ENCODE peak calls at places on chromosome 1, in eight cellular contexts. D is esophagus squamous epithelium, E is lung, A is HCT116, T is left lung, G is neuronal stem cell, V is substantia nigra, W is iPS DF 6.9. P is an unnamed sample.

GRCh38 chr1:220942278-220942677 is 63.0 kb downstream of the HLX start:
- DNase-seq in D (no peak), E (no peak), A (no peak), T (no peak), G (no peak), V (no peak), W (no peak), P (no peak)

GRCh38 chr1:167052389-167052788 is 37.8 kb downstream of the GPA33 start:
- DNase-seq in D (no peak), E (no peak), A (peak), T (no peak), G (no peak), V (no peak), W (no peak), P (no peak)

GRCh38 chr1:47917696-47918095 is 79.5 kb downstream of the TRABD2B start:
- DNase-seq in D (no peak), E (no peak), A (no peak), T (no peak), G (no peak), V (no peak), W (no peak), P (no peak)

GRCh38 chr1:233721003-233721595 is 107.2 kb downstream of the KCNK1 start:
- DNase-seq in D (no peak), E (no peak), A (no peak), T (no peak), G (no peak), V (no peak), W (no peak), P (no peak)

GRCh38 chr1:902023-902422 is 21.7 kb upstream of the SAMD11 start:
- DNase-seq in D (no peak), E (no peak), A (no peak), T (no peak), G (no peak), V (no peak), W (no peak), P (no peak)

GRCh38 chr1:67339623-67340343 is 32.1 kb downstream of the IL12RB2 start:
- DNase-seq in D (no peak), E (no peak), A (no peak), T (no peak), G (no peak), V (no peak), W (no peak), P (no peak)

GRCh38 chr1:208045410-208046252 is 134.7 kb upstream of the CD34 start:
- DNase-seq in D (no peak), E (no peak), A (peak), T (no peak), G (no peak), V (no peak), W (no peak), P (no peak)

GRCh38 chr1:230797376-230798186 is 50.4 kb downstream of the CAPN9 start:
- DNase-seq in D (no peak), E (peak), A (peak), T (no peak), G (peak), V (peak), W (no peak), P (peak)

GRCh38 chr1:198416276-198416675 is 124.2 kb downstream of the ATP6V1G3 start:
- DNase-seq in D (no peak), E (no peak), A (no peak), T (no peak), G (no peak), V (no peak), W (no peak), P (no peak)

GRCh38 chr1:51329443-51330325 is 678 bp downstream of the TTC39A start:
- DNase-seq in D (no peak), E (peak), A (no peak), T (peak), G (no peak), V (no peak), W (no peak), P (no peak)

GRCh38 chr1:228793032-228793431 is 57.8 kb downstream of the RHOU start:
- DNase-seq in D (no peak), E (no peak), A (no peak), T (no peak), G (no peak), V (no peak), W (no peak), P (no peak)

GRCh38 chr1:112143871-112144441 is 154.5 kb upstream of the KCND3 start:
- DNase-seq in D (no peak), E (no peak), A (no peak), T (no peak), G (no peak), V (no peak), W (no peak), P (no peak)

GRCh38 chr1:23167353-23168078 is 1.1 kb downstream of the LUZP1 start:
- DNase-seq in D (no peak), E (peak), A (no peak), T (peak), G (peak), V (peak), W (no peak), P (peak)

GRCh38 chr1:46489169-46489637 is 433 bp upstream of the DMBX1 start:
- DNase-seq in D (no peak), E (no peak), A (no peak), T (no peak), G (no peak), V (no peak), W (no peak), P (no peak)

GRCh38 chr1:1462318-1462966 is 9.1 kb upstream of the ATAD3B start:
- DNase-seq in D (no peak), E (peak), A (no peak), T (peak), G (no peak), V (no peak), W (no peak), P (no peak)

GRCh38 chr1:230281531-230281930 is 144.6 kb downstream of the PGBD5 start:
- DNase-seq in D (no peak), E (no peak), A (no peak), T (peak), G (no peak), V (no peak), W (no peak), P (no peak)

GRCh38 chr1:147740391-147740790 is 20.0 kb downstream of the GJA5 start:
- DNase-seq in D (no peak), E (no peak), A (no peak), T (no peak), G (no peak), V (no peak), W (no peak), P (no peak)

GRCh38 chr1:195345149-195345548 is 1263.1 kb downstream of the KCNT2 start:
- DNase-seq in D (no peak), E (no peak), A (peak), T (peak), G (peak), V (no peak), W (peak), P (no peak)

GRCh38 chr1:111097356-111098099 is 42.4 kb downstream of the DRAM2 start:
- DNase-seq in D (no peak), E (no peak), A (no peak), T (no peak), G (no peak), V (no peak), W (no peak), P (no peak)

GRCh38 chr1:17259233-17259873 is 10.5 kb downstream of the PADI3 start:
- DNase-seq in D (no peak), E (no peak), A (no peak), T (no peak), G (no peak), V (no peak), W (no peak), P (peak)

GRCh38 chr1:102120910-102121309 is 124.2 kb upstream of the OLFM3 start:
- DNase-seq in D (no peak), E (no peak), A (no peak), T (no peak), G (no peak), V (no peak), W (no peak), P (no peak)

GRCh38 chr1:248810000-248810726 is 15.6 kb downstream of the SH3BP5L start:
- DNase-seq in D (no peak), E (no peak), A (no peak), T (no peak), G (no peak), V (no peak), W (no peak), P (peak)

GRCh38 chr1:178052650-178053461 is 41.0 kb upstream of the RASAL2 start:
- DNase-seq in D (no peak), E (no peak), A (no peak), T (no peak), G (no peak), V (no peak), W (no peak), P (no peak)

GRCh38 chr1:2817784-2818564 is 16.5 kb upstream of the TTC34 start:
- DNase-seq in D (no peak), E (no peak), A (no peak), T (no peak), G (no peak), V (no peak), W (no peak), P (no peak)

GRCh38 chr1:42639116-42639515 is 19.1 kb upstream of the PPIH start:
- DNase-seq in D (no peak), E (no peak), A (no peak), T (no peak), G (no peak), V (no peak), W (no peak), P (no peak)

GRCh38 chr1:44827197-44828002 is 15.7 kb downstream of the PTCH2 start:
- DNase-seq in D (no peak), E (no peak), A (no peak), T (peak), G (no peak), V (no peak), W (no peak), P (no peak)

GRCh38 chr1:24555591-24556413 is at the start of gene NCMAP:
- DNase-seq in D (no peak), E (peak), A (peak), T (peak), G (no peak), V (no peak), W (no peak), P (no peak)

GRCh38 chr1:73162576-73162975 is 880.2 kb upstream of the NEGR1 start:
- DNase-seq in D (no peak), E (no peak), A (no peak), T (no peak), G (no peak), V (no peak), W (no peak), P (no peak)

GRCh38 chr1:30197616-30197934 is 525.8 kb downstream of the MATN1 start:
- DNase-seq in D (no peak), E (peak), A (no peak), T (no peak), G (no peak), V (no peak), W (no peak), P (peak)

GRCh38 chr1:214224605-214225354 is 56.2 kb upstream of the SMYD2 start:
- DNase-seq in D (no peak), E (no peak), A (no peak), T (no peak), G (no peak), V (no peak), W (no peak), P (no peak)
- H3K27ac ChIP-seq in D (no peak), E (peak), A (no peak), T (no peak), G (no peak), V (no peak), W (no peak), P (no peak)

DNA sequence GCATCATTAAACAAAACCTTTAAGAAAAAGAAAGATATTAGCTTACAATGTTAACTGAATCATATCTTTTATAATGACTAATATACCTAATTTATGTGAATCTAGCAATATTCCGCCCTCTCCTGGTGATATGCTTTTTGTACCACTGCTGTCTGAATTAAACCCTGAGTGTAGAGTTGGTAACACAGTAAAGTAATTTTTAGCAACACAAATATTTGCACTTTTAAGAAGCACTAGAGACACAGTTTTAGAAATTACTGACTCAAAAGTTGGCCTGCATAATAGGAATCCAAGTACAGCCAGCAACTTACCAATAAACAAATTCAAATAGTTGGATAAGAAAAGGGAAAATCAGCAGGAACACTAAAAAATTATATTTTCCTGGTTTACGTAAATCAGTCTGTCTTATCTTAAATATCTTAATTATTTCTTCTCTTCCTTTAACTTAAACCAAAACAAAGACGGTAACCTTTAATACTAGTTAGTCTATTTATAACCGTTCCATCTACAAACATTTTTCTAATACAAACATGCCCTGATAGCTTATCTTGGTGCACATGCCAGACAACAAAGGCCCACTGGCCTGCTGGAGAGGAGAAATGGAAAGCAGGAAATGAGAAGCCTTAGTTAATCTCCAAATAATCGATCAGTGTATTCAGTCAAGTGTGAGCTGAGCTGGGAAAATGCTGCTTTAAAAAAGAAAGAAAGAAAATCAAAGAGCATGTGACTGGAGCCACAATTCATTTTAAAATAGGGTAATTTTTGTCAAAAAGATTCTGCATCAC is 246.0 kb downstream of the RERE start:
- DNase-seq in D (no peak), E (no peak), A (no peak), T (no peak), G (no peak), V (no peak), W (no peak), P (no peak)
- H3K27ac ChIP-seq in D (no peak), E (peak), A (no peak), T (peak), G (peak), V (no peak), W (no peak), P (no peak)

GRCh38 chr1:176122282-176122681 is 84.8 kb downstream of the COP1 start:
- DNase-seq in D (no peak), E (no peak), A (no peak), T (no peak), G (no peak), V (no peak), W (no peak), P (no peak)
- H3K27ac ChIP-seq in D (no peak), E (no peak), A (no peak), T (no peak), G (no peak), V (no peak), W (no peak), P (no peak)

GRCh38 chr1:153677718-153678518 is 570 bp upstream of the NPR1 start:
- DNase-seq in D (no peak), E (peak), A (peak), T (no peak), G (no peak), V (no peak), W (no peak), P (peak)
- H3K27ac ChIP-seq in D (no peak), E (no peak), A (no peak), T (peak), G (no peak), V (no peak), W (no peak), P (no peak)

GRCh38 chr1:87969040-87969439 is 640.4 kb downstream of the LMO4 start:
- DNase-seq in D (no peak), E (no peak), A (no peak), T (no peak), G (no peak), V (no peak), W (no peak), P (no peak)

GRCh38 chr1:87968259-87968955 is 639.7 kb downstream of the LMO4 start:
- DNase-seq in D (no peak), E (no peak), A (no peak), T (peak), G (no peak), V (peak), W (no peak), P (peak)

GRCh38 chr1:87961992-87962391 is 633.3 kb downstream of the LMO4 start:
- DNase-seq in D (no peak), E (no peak), A (no peak), T (no peak), G (no peak), V (no peak), W (no peak), P (no peak)

GRCh38 chr1:87963566-87963965 is 634.9 kb downstream of the LMO4 start:
- DNase-seq in D (no peak), E (no peak), A (no peak), T (no peak), G (no peak), V (no peak), W (no peak), P (no peak)

GRCh38 chr1:87965193-87965592 is 636.5 kb downstream of the LMO4 start:
- DNase-seq in D (no peak), E (no peak), A (no peak), T (no peak), G (no peak), V (no peak), W (no peak), P (no peak)
- H3K27ac ChIP-seq in D (no peak), E (no peak), A (no peak), T (no peak), G (no peak), V (no peak), W (no peak), P (no peak)

GRCh38 chr1:183023146-183023600 is at the start of gene LAMC1:
- DNase-seq in D (no peak), E (peak), A (no peak), T (peak), G (peak), V (peak), W (peak), P (peak)
- H3K27ac ChIP-seq in D (peak), E (peak), A (peak), T (peak), G (peak), V (peak), W (no peak), P (peak)

GRCh38 chr1:192436441-192437078 is 119.8 kb downstream of the RGS21 start:
- DNase-seq in D (no peak), E (no peak), A (no peak), T (no peak), G (no peak), V (no peak), W (no peak), P (no peak)

GRCh38 chr1:192439373-192440025 is 122.7 kb downstream of the RGS21 start:
- DNase-seq in D (no peak), E (no peak), A (no peak), T (no peak), G (no peak), V (no peak), W (no peak), P (peak)

GRCh38 chr1:192430644-192431043 is 113.9 kb downstream of the RGS21 start:
- DNase-seq in D (no peak), E (no peak), A (no peak), T (no peak), G (no peak), V (no peak), W (no peak), P (no peak)

GRCh38 chr1:192441492-192441891 is 124.7 kb downstream of the RGS21 start:
- DNase-seq in D (no peak), E (no peak), A (no peak), T (no peak), G (no peak), V (no peak), W (no peak), P (no peak)

DNA sequence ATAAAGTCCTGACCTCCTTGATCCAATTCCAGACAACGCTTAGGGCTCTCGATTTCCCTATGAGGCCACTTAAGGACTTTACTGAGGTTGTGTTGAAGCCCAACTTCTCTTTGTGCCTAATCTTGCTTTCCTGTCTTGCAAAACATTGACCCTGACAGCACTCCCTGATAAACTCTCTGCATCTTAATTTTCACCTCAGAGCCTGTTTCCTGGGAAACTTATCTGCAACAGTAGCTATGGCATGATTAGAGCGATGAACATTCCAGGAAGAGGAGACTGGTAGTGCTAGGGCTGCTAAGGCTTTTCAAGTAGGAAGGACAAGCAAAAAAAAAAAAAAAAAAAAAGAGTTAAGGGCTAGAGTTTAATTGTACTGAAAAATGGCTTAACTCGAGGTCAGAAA is 118.9 kb downstream of the RGS21 start:
- DNase-seq in D (no peak), E (no peak), A (no peak), T (no peak), G (no peak), V (no peak), W (no peak), P (no peak)
- H3K27ac ChIP-seq in D (no peak), E (no peak), A (no peak), T (no peak), G (no peak), V (no peak), W (no peak), P (no peak)

GRCh38 chr1:183043254-183043653 is 20.0 kb downstream of the LAMC1 start:
- DNase-seq in D (no peak), E (no peak), A (no peak), T (no peak), G (no peak), V (no peak), W (no peak), P (peak)

GRCh38 chr1:183040600-183040999 is 17.4 kb downstream of the LAMC1 start:
- DNase-seq in D (no peak), E (no peak), A (no peak), T (no peak), G (no peak), V (no peak), W (no peak), P (peak)

GRCh38 chr1:183048087-183049085 is 25.2 kb downstream of the LAMC1 start:
- DNase-seq in D (no peak), E (no peak), A (no peak), T (no peak), G (no peak), V (no peak), W (no peak), P (no peak)

GRCh38 chr1:183043872-183044859 is 20.9 kb downstream of the LAMC1 start:
- DNase-seq in D (no peak), E (no peak), A (no peak), T (no peak), G (no peak), V (no peak), W (no peak), P (peak)

DNA sequence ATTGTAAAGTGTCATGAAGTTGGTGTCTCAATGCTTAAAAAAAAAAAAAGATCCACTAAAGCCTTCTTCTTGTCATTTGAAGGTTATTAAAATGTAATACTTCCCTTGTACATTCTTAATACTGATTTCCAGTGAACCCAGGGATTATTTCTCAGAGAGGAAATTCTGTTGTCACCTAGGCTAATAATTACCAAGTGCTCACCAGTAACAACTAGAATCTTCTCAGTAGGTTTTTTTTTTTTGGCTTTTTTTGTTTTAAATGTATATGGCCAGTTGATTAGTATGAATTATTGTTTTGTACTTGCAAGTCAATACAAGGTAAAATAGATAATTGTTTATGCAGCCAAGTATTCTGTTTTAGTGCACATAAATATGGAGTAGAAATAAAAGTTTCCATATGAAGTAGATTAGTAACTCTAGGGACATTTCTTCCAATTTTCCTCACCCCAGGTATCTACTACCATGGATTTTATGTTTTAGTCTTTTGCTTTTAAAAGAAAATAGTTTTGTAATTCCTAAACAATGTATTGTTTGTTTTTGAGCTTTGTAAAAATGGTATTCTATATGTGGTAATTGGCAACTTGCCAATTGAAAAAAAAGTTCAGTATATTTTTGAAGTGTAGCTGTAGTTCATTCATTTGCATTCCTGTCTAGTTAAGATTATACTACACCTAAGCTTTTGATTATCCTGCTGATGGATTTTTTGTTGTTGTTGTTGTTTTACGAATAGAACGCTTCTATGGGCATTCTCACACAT is 21.9 kb downstream of the LAMC1 start:
- DNase-seq in D (no peak), E (no peak), A (no peak), T (no peak), G (no peak), V (no peak), W (no peak), P (no peak)
- H3K27ac ChIP-seq in D (no peak), E (no peak), A (no peak), T (no peak), G (no peak), V (no peak), W (no peak), P (peak)

GRCh38 chr1:56397811-56398231 is 181.5 kb downstream of the PLPP3 start:
- DNase-seq in D (no peak), E (no peak), A (no peak), T (no peak), G (no peak), V (no peak), W (no peak), P (no peak)
- H3K27ac ChIP-seq in D (no peak), E (peak), A (no peak), T (no peak), G (no peak), V (no peak), W (no peak), P (no peak)

GRCh38 chr1:9402256-9402616 is 109.5 kb downstream of the SPSB1 start:
- DNase-seq in D (no peak), E (no peak), A (no peak), T (no peak), G (no peak), V (no peak), W (no peak), P (no peak)
- H3K27ac ChIP-seq in D (no peak), E (no peak), A (no peak), T (no peak), G (no peak), V (peak), W (no peak), P (peak)

P was measured in SJSA1.